ENCODE peak calls at places on chromosomes 13 and 19, in six cellular contexts. Q is tibial nerve, D is left ventricle myocardium inferior, U is stomach, G is testis, F is uterus. N is an unnamed sample.

GRCh38 chr19:52941941-52942370 is 18.7 kb upstream of the ZNF888 start:
- DNase-seq in Q (peak; percentile 18), D (peak; percentile 27), F (peak; percentile 41), G (peak; percentile 28), U (peak; percentile 35), N (peak; percentile 1)

GRCh38 chr13:24671367-24672117 is 8.7 kb upstream of the ATP12A start:
- DNase-seq in U (no peak), Q (peak; percentile 50), F (peak; percentile 71), D (no peak), G (peak; percentile 33), N (no peak)

GRCh38 chr13:92260363-92260762 is 861.9 kb downstream of the GPC5 start:
- DNase-seq in D (no peak), F (no peak), G (peak; percentile 16), Q (no peak), U (no peak), N (no peak)

GRCh38 chr13:110158201-110158600 is 148.8 kb downstream of the COL4A1 start:
- DNase-seq in Q (no peak), F (no peak), G (no peak), D (no peak), U (no peak), N (no peak)

GRCh38 chr13:95222733-95223018 is 78.6 kb downstream of the ABCC4 start:
- DNase-seq in G (no peak), D (no peak), F (no peak), Q (no peak), U (no peak), N (no peak)

GRCh38 chr19:15251749-15252397 is 19.6 kb upstream of the EPHX3 start:
- DNase-seq in G (peak; percentile 83), D (peak; percentile 86), Q (peak; percentile 69), U (peak; percentile 33), F (peak; percentile 93), N (no peak)

GRCh38 chr13:100611678-100612492 is 23.3 kb upstream of the GGACT start:
- DNase-seq in D (no peak), F (no peak), Q (no peak), G (no peak), U (no peak), N (no peak)

GRCh38 chr19:32129141-32129540 is 216.3 kb upstream of the ZNF507 start:
- DNase-seq in D (no peak), Q (no peak), G (no peak), F (peak; percentile 92), U (no peak), N (no peak)

GRCh38 chr13:113863511-113864302 is at the start of gene GAS6:
- DNase-seq in F (peak; percentile 67), D (peak; percentile 82), G (peak; percentile 77), U (peak; percentile 72), Q (no peak), N (no peak)

GRCh38 chr13:55653497-55653896 is 1487.2 kb upstream of the PRR20A start:
- DNase-seq in G (no peak), D (no peak), F (no peak), U (no peak), Q (no peak), N (no peak)

GRCh38 chr13:45410466-45410865 is 7.7 kb downstream of the SLC25A30 start:
- DNase-seq in F (no peak), U (no peak), G (no peak), Q (no peak), D (no peak), N (no peak)

GRCh38 chr19:7734220-7735203 is 2.6 kb upstream of the CLEC4G start:
- DNase-seq in D (no peak), Q (peak; percentile 21), F (no peak), U (no peak), G (no peak), N (no peak)

GRCh38 chr19:51427220-51427619 is 9.8 kb upstream of the SIGLEC10 start:
- DNase-seq in U (no peak), G (no peak), Q (no peak), F (no peak), D (no peak), N (no peak)

GRCh38 chr19:51433092-51433491 is 15.7 kb upstream of the SIGLEC10 start:
- DNase-seq in Q (no peak), D (no peak), U (no peak), G (no peak), F (no peak), N (no peak)

GRCh38 chr19:51431124-51431523 is 13.7 kb upstream of the SIGLEC10 start:
- DNase-seq in D (no peak), F (no peak), G (no peak), Q (no peak), U (no peak), N (no peak)
- H3K27me3 ChIP-seq in D (peaks cover 62% of the 10 kb centered on the region), F (no peaks in the 10 kb centered on the region), G (no peaks in the 10 kb centered on the region), Q (no peaks in the 10 kb centered on the region), U (peaks cover 21% of the 10 kb centered on the region), N (no peaks in the 10 kb centered on the region)

GRCh38 chr19:18586311-18586710 is 2.3 kb upstream of the REX1BD start:
- DNase-seq in U (no peak), F (no peak), D (no peak), G (no peak), Q (no peak), N (no peak)
- TF ChIP-seq CTCF in U (no peak), F (no peak), D (no peak), G (no peak), Q (no peak), N (no peak)

GRCh38 chr13:52837850-52838249 is 10.6 kb downstream of the PCDH8 start:
- DNase-seq in Q (no peak), U (no peak), D (no peak), F (no peak), G (no peak), N (no peak)

GRCh38 chr13:52830946-52831345 is 17.5 kb downstream of the PCDH8 start:
- DNase-seq in G (no peak), Q (no peak), U (no peak), F (no peak), D (no peak), N (no peak)

GRCh38 chr13:52832268-52832667 is 16.2 kb downstream of the PCDH8 start:
- DNase-seq in G (no peak), F (no peak), Q (no peak), U (no peak), D (no peak), N (no peak)

GRCh38 chr13:52835071-52835793 is 13.2 kb downstream of the PCDH8 start:
- DNase-seq in D (no peak), F (no peak), G (peak; percentile 70), U (no peak), Q (no peak), N (no peak)

DNA sequence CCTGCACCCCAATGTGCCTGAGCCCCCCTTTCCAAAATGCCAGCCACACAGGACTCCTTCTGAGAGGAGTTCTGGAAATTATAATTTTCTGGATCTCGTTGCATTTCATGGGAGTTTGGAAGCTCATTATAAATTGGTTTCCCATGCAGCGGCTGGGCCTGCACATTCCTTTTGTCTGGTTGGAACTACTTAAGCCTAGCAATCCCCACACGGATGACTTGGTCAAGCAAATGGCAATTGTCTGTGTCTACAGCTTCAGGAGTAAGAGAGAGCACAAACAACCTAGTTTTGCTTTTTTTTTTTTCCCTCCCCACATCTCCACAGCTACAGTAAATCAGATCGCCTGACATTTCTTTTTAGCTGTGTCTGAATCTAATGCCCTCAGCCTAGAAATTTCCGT is 15.2 kb downstream of the PCDH8 start:
- DNase-seq in G (no peak), U (no peak), F (no peak), Q (no peak), D (no peak), N (no peak)
- H3K27ac ChIP-seq in G (no peak overlapping the region), U (no peak overlapping the region), F (no peak overlapping the region), Q (no peak overlapping the region), D (no peak overlapping the region), N (no peak overlapping the region)

GRCh38 chr19:40217027-40217810 is 965 bp downstream of the TTC9B start:
- DNase-seq in Q (no peak), G (peak; percentile 52), F (no peak), U (peak; percentile 65), D (no peak), N (no peak)
- H3K27me3 ChIP-seq in Q (peaks cover 4% of the 10 kb centered on the region), G (no peaks in the 10 kb centered on the region), F (peaks cover 30% of the 10 kb centered on the region), U (peaks cover 69% of the 10 kb centered on the region), D (peaks cover 59% of the 10 kb centered on the region), N (peaks cover 38% of the 10 kb centered on the region)

GRCh38 chr19:11261431-11261901 is 858 bp downstream of the DOCK6 start:
- DNase-seq in U (no peak), F (no peak), Q (no peak), G (no peak), D (no peak), N (no peak)

GRCh38 chr19:11264452-11265176 is 2.3 kb upstream of the DOCK6 start:
- DNase-seq in U (peak; percentile 84), Q (no peak), F (peak; percentile 55), D (peak; percentile 46), G (no peak), N (no peak)

GRCh38 chr19:11260996-11261395 is 1.3 kb downstream of the DOCK6 start:
- DNase-seq in D (no peak), U (no peak), Q (no peak), G (no peak), F (no peak), N (no peak)

GRCh38 chr19:11263726-11264125 is 1.4 kb upstream of the DOCK6 start:
- DNase-seq in D (no peak), G (no peak), U (no peak), F (no peak), Q (no peak), N (no peak)

GRCh38 chr19:11261902-11262839 is at the start of gene DOCK6:
- DNase-seq in D (peak; percentile 49), U (peak; percentile 58), G (peak; percentile 29), F (no peak), Q (no peak), N (no peak)
- TF ChIP-seq CTCF in D (peak; percentile 60), U (no peak), G (peak; percentile 17), F (peak; percentile 34), Q (peak; percentile 48), N (no peak)

GRCh38 chr19:38721496-38721895 is 22.8 kb downstream of the CAPN12 start:
- DNase-seq in Q (no peak), F (no peak), D (no peak), U (no peak), G (no peak), N (no peak)
- H3K27ac ChIP-seq in Q (peak overlapping the region; percentile 75), F (peak overlapping the region; percentile 92), D (peak overlapping the region; percentile 91), U (peak overlapping the region; percentile 86), G (peak overlapping the region; percentile 16), N (no peak overlapping the region)

N was measured in CD4-positive, alpha-beta T cell.